ENCODE peak calls at places on chromosome 21, in seven cellular contexts. Q, P, T, W, O, A and V are unnamed samples.

GRCh38 chr21:30839304-30839703 is 9.7 kb upstream of the KRTAP7-1 start:
- DNase-seq in Q (no peak), P (peak), T (peak), W (no peak), O (peak), A (peak), V (no peak)

GRCh38 chr21:16634522-16634914 is 878.3 kb upstream of the CXADR start:
- DNase-seq in Q (no peak), P (no peak), T (no peak), W (no peak), O (no peak), A (no peak), V (no peak)

GRCh38 chr21:45148316-45149000 is 74.1 kb downstream of the ADARB1 start:
- DNase-seq in Q (no peak), P (no peak), T (no peak), W (no peak), O (no peak), A (no peak), V (no peak)

GRCh38 chr21:45011426-45011825 is 63.0 kb upstream of the ADARB1 start:
- DNase-seq in Q (no peak), P (no peak), T (no peak), W (no peak), O (no peak), A (no peak), V (no peak)

GRCh38 chr21:44639331-44639655 is 2.1 kb downstream of the KRTAP10-10 start:
- DNase-seq in Q (no peak), P (no peak), T (no peak), W (no peak), O (no peak), A (no peak), V (no peak)

GRCh38 chr21:45209685-45210284 is 77.9 kb downstream of the POFUT2 start:
- DNase-seq in Q (no peak), P (no peak), T (no peak), W (peak), O (no peak), A (no peak), V (no peak)

GRCh38 chr21:29114765-29115164 is 15.7 kb upstream of the MAP3K7CL start:
- DNase-seq in Q (no peak), P (no peak), T (peak), W (no peak), O (no peak), A (no peak), V (no peak)

GRCh38 chr21:42768324-42769121 is 110.8 kb downstream of the WDR4 start:
- DNase-seq in Q (no peak), P (no peak), T (no peak), W (no peak), O (no peak), A (no peak), V (no peak)

GRCh38 chr21:38147391-38147790 is 109.4 kb upstream of the KCNJ15 start:
- DNase-seq in Q (no peak), P (no peak), T (no peak), W (no peak), O (no peak), A (no peak), V (no peak)

GRCh38 chr21:34969431-34970036 is 79.6 kb downstream of the RUNX1 start:
- DNase-seq in Q (no peak), P (no peak), T (no peak), W (no peak), O (no peak), A (no peak), V (no peak)

GRCh38 chr21:14591882-14592281 is 45.8 kb upstream of the SAMSN1 start:
- DNase-seq in Q (no peak), P (no peak), T (peak), W (no peak), O (no peak), A (peak), V (no peak)

GRCh38 chr21:35303085-35303484 is 254.0 kb upstream of the RUNX1 start:
- DNase-seq in Q (no peak), P (no peak), T (peak), W (no peak), O (no peak), A (no peak), V (no peak)

GRCh38 chr21:35019631-35020032 is 29.5 kb downstream of the RUNX1 start:
- DNase-seq in Q (no peak), P (peak), T (no peak), W (no peak), O (no peak), A (no peak), V (no peak)

GRCh38 chr21:24290151-24290833 is 1317.0 kb downstream of the MRPL39 start:
- DNase-seq in Q (peak), P (no peak), T (no peak), W (no peak), O (no peak), A (no peak), V (no peak)

GRCh38 chr21:35868005-35868868 is 192.1 kb downstream of the SETD4 start:
- DNase-seq in Q (no peak), P (no peak), T (no peak), W (no peak), O (no peak), A (no peak), V (no peak)

GRCh38 chr21:41029573-41029972 is 138.4 kb upstream of the BACE2 start:
- DNase-seq in Q (no peak), P (no peak), T (no peak), W (no peak), O (peak), A (no peak), V (no peak)

GRCh38 chr21:17416139-17416538 is 96.7 kb upstream of the CXADR start:
- DNase-seq in Q (no peak), P (no peak), T (peak), W (no peak), O (no peak), A (no peak), V (no peak)

GRCh38 chr21:25929859-25930520 is 195.2 kb downstream of the GABPA start:
- DNase-seq in Q (no peak), P (no peak), T (peak), W (no peak), O (no peak), A (no peak), V (no peak)

GRCh38 chr21:18986197-18986596 is 582.6 kb upstream of the TMPRSS15 start:
- DNase-seq in Q (no peak), P (no peak), T (no peak), W (no peak), O (no peak), A (no peak), V (no peak)

GRCh38 chr21:26840912-26841311 is 4.3 kb downstream of the ADAMTS1 start:
- DNase-seq in Q (no peak), P (no peak), T (peak), W (no peak), O (peak), A (no peak), V (no peak)

GRCh38 chr21:41147979-41148355 is 20.0 kb upstream of the BACE2 start:
- DNase-seq in Q (no peak), P (no peak), T (no peak), W (no peak), O (no peak), A (no peak), V (no peak)

GRCh38 chr21:46322351-46323226 is 1.1 kb downstream of the C21orf58 start:
- DNase-seq in Q (no peak), P (no peak), T (peak), W (no peak), O (no peak), A (no peak), V (no peak)

GRCh38 chr21:32611471-32611997 is 643 bp downstream of the CFAP298 start:
- DNase-seq in Q (peak), P (no peak), T (peak), W (peak), O (no peak), A (peak), V (no peak)

GRCh38 chr21:42724226-42724920 is 71.0 kb downstream of the PDE9A start:
- DNase-seq in Q (no peak), P (no peak), T (peak), W (no peak), O (no peak), A (no peak), V (no peak)

GRCh38 chr21:46078322-46078981 is 19.5 kb upstream of the COL6A2 start:
- DNase-seq in Q (no peak), P (peak), T (no peak), W (peak), O (no peak), A (no peak), V (no peak)

GRCh38 chr21:41480086-41480690 is 27.8 kb downstream of the TMPRSS2 start:
- DNase-seq in Q (no peak), P (no peak), T (no peak), W (peak), O (no peak), A (no peak), V (no peak)

GRCh38 chr21:15514073-15514946 is 215.5 kb upstream of the USP25 start:
- DNase-seq in Q (peak), P (no peak), T (no peak), W (no peak), O (no peak), A (no peak), V (peak)

GRCh38 chr21:31335957-31336738 is 7.9 kb downstream of the TIAM1 start:
- DNase-seq in Q (no peak), P (no peak), T (peak), W (no peak), O (no peak), A (no peak), V (no peak)

GRCh38 chr21:39134288-39134810 is 48.9 kb downstream of the PSMG1 start:
- DNase-seq in Q (no peak), P (no peak), T (no peak), W (no peak), O (no peak), A (no peak), V (no peak)

GRCh38 chr21:14076143-14076806 is 134.5 kb downstream of the LIPI start:
- DNase-seq in Q (no peak), P (no peak), T (no peak), W (no peak), O (no peak), A (no peak), V (no peak)

GRCh38 chr21:42424848-42425602 is 21.3 kb downstream of the UBASH3A start:
- DNase-seq in Q (peak), P (no peak), T (no peak), W (no peak), O (no peak), A (peak), V (no peak)

GRCh38 chr21:24023402-24023801 is 1583.9 kb downstream of the MRPL39 start:
- DNase-seq in Q (no peak), P (no peak), T (no peak), W (no peak), O (peak), A (no peak), V (no peak)

GRCh38 chr21:45926281-45926680 is 55.3 kb upstream of the COL6A1 start:
- DNase-seq in Q (no peak), P (no peak), T (peak), W (no peak), O (no peak), A (no peak), V (no peak)

GRCh38 chr21:41712201-41712600 is 54.7 kb downstream of the RIPK4 start:
- DNase-seq in Q (no peak), P (peak), T (no peak), W (peak), O (no peak), A (no peak), V (no peak)

GRCh38 chr21:45362748-45363145 is 42.2 kb upstream of the COL18A1 start:
- DNase-seq in Q (no peak), P (no peak), T (no peak), W (no peak), O (no peak), A (no peak), V (no peak)

GRCh38 chr21:26115346-26115745 is 55.2 kb downstream of the APP start:
- DNase-seq in Q (no peak), P (no peak), T (no peak), W (no peak), O (peak), A (no peak), V (no peak)

GRCh38 chr21:44425307-44425894 is 29.9 kb upstream of the LRRC3 start:
- DNase-seq in Q (no peak), P (no peak), T (no peak), W (peak), O (no peak), A (no peak), V (no peak)

GRCh38 chr21:46294647-46295176 is 8.6 kb downstream of the YBEY start:
- DNase-seq in Q (no peak), P (no peak), T (peak), W (no peak), O (no peak), A (no peak), V (no peak)